ENCODE peak calls at places on chromosomes 13 and 19, in ten cellular contexts. Y is CD4-positive, CD25-positive, alpha-beta regulatory T cell; I is natural killer cell; V is AG08396; M is anterior cingulate cortex; S is upper lobe of left lung; J is iris pigment epithelial cell; Q is NCI-H2081; A is SW480; B is lower lobe of right lung. W is an unnamed sample.
A peak's percentile ranks its signal among the peaks of the same experiment; 100 is the strongest.

GRCh38 chr19:49097453-49098288 is 12.4 kb downstream of the SNRNP70 start:
- DNase-seq in Y (peak; percentile 77), I (peak; percentile 67), V (peak; percentile 87), M (peak; percentile 29), S (peak; percentile 63), J (peak; percentile 75), Q (peak; percentile 75), A (peak; percentile 79), B (peak; percentile 68), W (peak; percentile 70)

GRCh38 chr13:101708115-101708514 is 255.6 kb downstream of the ITGBL1 start:
- DNase-seq in Y (no peak), I (no peak), V (no peak), M (no peak), S (no peak), J (no peak), Q (no peak), A (no peak), B (no peak), W (no peak)

GRCh38 chr19:42201489-42202289 is 15.8 kb downstream of the DEDD2 start:
- DNase-seq in Y (peak; percentile 29), I (peak; percentile 61), V (no peak), M (peak; percentile 22), S (peak; percentile 81), J (no peak), Q (no peak), A (no peak), B (peak; percentile 79), W (peak; percentile 80)

GRCh38 chr19:48878219-48879024 is 6.2 kb downstream of the PPP1R15A start:
- DNase-seq in Y (no peak), I (peak; percentile 40), V (no peak), M (no peak), S (peak; percentile 64), J (peak; percentile 64), Q (no peak), A (no peak), B (peak; percentile 66), W (no peak)

GRCh38 chr13:32955881-32956594 is 60.2 kb upstream of the KL start:
- DNase-seq in Y (no peak), I (no peak), V (no peak), M (no peak), S (no peak), J (no peak), Q (no peak), A (no peak), B (no peak), W (no peak)

GRCh38 chr13:114019367-114019766 is 45.5 kb upstream of the C13orf46 start:
- DNase-seq in Y (no peak), I (no peak), V (peak; percentile 73), M (no peak), S (no peak), J (no peak), Q (no peak), A (no peak), B (no peak), W (no peak)

GRCh38 chr13:98657506-98658085 is 80.7 kb upstream of the STK24 start:
- DNase-seq in Y (no peak), I (no peak), V (no peak), M (no peak), S (no peak), J (no peak), Q (no peak), A (no peak), B (no peak), W (no peak)

GRCh38 chr19:44280916-44281315 is 21.2 kb downstream of the ZNF233 start:
- DNase-seq in Y (no peak), I (no peak), V (no peak), M (no peak), S (no peak), J (no peak), Q (no peak), A (no peak), B (no peak), W (no peak)

GRCh38 chr19:14059652-14060155 is 2.2 kb downstream of the PALM3 start:
- DNase-seq in Y (no peak), I (no peak), V (no peak), M (no peak), S (no peak), J (no peak), Q (no peak), A (no peak), B (no peak), W (no peak)

GRCh38 chr13:93227280-93227905 is 786 bp downstream of the GPC6 start:
- DNase-seq in Y (no peak), I (no peak), V (peak; percentile 42), M (no peak), S (no peak), J (peak; percentile 50), Q (peak; percentile 69), A (no peak), B (peak; percentile 35), W (no peak)

GRCh38 chr19:48364564-48365363 is 597 bp downstream of the SYNGR4 start:
- DNase-seq in Y (no peak), I (no peak), V (no peak), M (no peak), S (no peak), J (no peak), Q (no peak), A (no peak), B (no peak), W (no peak)

GRCh38 chr19:8069116-8069973 is 16.8 kb downstream of the CCL25 start:
- DNase-seq in Y (no peak), I (no peak), V (no peak), M (no peak), S (no peak), J (no peak), Q (no peak), A (no peak), B (no peak), W (no peak)

GRCh38 chr13:20191311-20191901 is 1.3 kb downstream of the GJB2 start:
- DNase-seq in Y (no peak), I (no peak), V (no peak), M (no peak), S (no peak), J (no peak), Q (no peak), A (no peak), B (no peak), W (no peak)

GRCh38 chr13:101738336-101738735 is 285.9 kb downstream of the ITGBL1 start:
- DNase-seq in Y (no peak), I (no peak), V (no peak), M (no peak), S (no peak), J (no peak), Q (no peak), A (no peak), B (no peak), W (no peak)

GRCh38 chr13:96958286-96958891 is 35.9 kb downstream of the OXGR1 start:
- DNase-seq in Y (no peak), I (no peak), V (peak; percentile 20), M (no peak), S (no peak), J (peak; percentile 46), Q (peak; percentile 8), A (peak; percentile 53), B (no peak), W (no peak)

GRCh38 chr13:60329221-60329983 is 67.6 kb upstream of the TDRD3 start:
- DNase-seq in Y (no peak), I (no peak), V (peak; percentile 13), M (no peak), S (peak; percentile 53), J (peak; percentile 57), Q (peak; percentile 33), A (peak; percentile 37), B (peak; percentile 48), W (no peak)

GRCh38 chr13:81116461-81117282 is 775.7 kb upstream of the SPRY2 start:
- DNase-seq in Y (no peak), I (no peak), V (no peak), M (no peak), S (no peak), J (peak; percentile 1), Q (no peak), A (no peak), B (no peak), W (no peak)

GRCh38 chr19:10552596-10553053 is 8.9 kb downstream of the ATG4D start:
- DNase-seq in Y (no peak), I (peak; percentile 27), V (peak; percentile 69), M (no peak), S (no peak), J (peak; percentile 41), Q (no peak), A (no peak), B (no peak), W (no peak)

GRCh38 chr19:45575216-45575615 is 9.4 kb downstream of the OPA3 start:
- DNase-seq in Y (no peak), I (no peak), V (no peak), M (no peak), S (no peak), J (no peak), Q (no peak), A (no peak), B (no peak), W (no peak)

GRCh38 chr19:32336259-32337111 is 8.9 kb upstream of the ZNF507 start:
- DNase-seq in Y (no peak), I (no peak), V (peak; percentile 40), M (no peak), S (no peak), J (peak; percentile 76), Q (no peak), A (peak; percentile 37), B (no peak), W (no peak)

GRCh38 chr13:23322353-23323336 is 110.9 kb downstream of the SACS start:
- DNase-seq in Y (no peak), I (no peak), V (no peak), M (no peak), S (no peak), J (peak; percentile 21), Q (no peak), A (no peak), B (no peak), W (no peak)

GRCh38 chr19:5070922-5071321 is 102.0 kb downstream of the KDM4B start:
- DNase-seq in Y (no peak), I (no peak), V (no peak), M (no peak), S (no peak), J (no peak), Q (no peak), A (no peak), B (no peak), W (no peak)

GRCh38 chr19:50718255-50719118 is 1.1 kb downstream of the SHANK1 start:
- DNase-seq in Y (no peak), I (no peak), V (peak; percentile 79), M (no peak), S (no peak), J (no peak), Q (no peak), A (no peak), B (no peak), W (no peak)

GRCh38 chr13:97339019-97339988 is 94.7 kb upstream of the RAP2A start:
- DNase-seq in Y (peak; percentile 8), I (no peak), V (peak; percentile 84), M (no peak), S (peak; percentile 36), J (peak; percentile 65), Q (no peak), A (no peak), B (no peak), W (no peak)

GRCh38 chr13:49607761-49608160 is 20.5 kb upstream of the ARL11 start:
- DNase-seq in Y (no peak), I (no peak), V (no peak), M (no peak), S (no peak), J (no peak), Q (no peak), A (no peak), B (no peak), W (no peak)

GRCh38 chr19:2982556-2982955 is 5.2 kb downstream of the TLE6 start:
- DNase-seq in Y (no peak), I (no peak), V (peak; percentile 3), M (no peak), S (no peak), J (no peak), Q (no peak), A (no peak), B (no peak), W (no peak)

GRCh38 chr13:50711449-50711848 is 132.0 kb downstream of the DLEU7 start:
- DNase-seq in Y (no peak), I (no peak), V (no peak), M (no peak), S (no peak), J (no peak), Q (no peak), A (no peak), B (no peak), W (no peak)

GRCh38 chr13:25171517-25172302 is at the start of gene AMER2:
- DNase-seq in Y (no peak), I (no peak), V (peak; percentile 38), M (peak; percentile 69), S (no peak), J (peak; percentile 7), Q (peak; percentile 66), A (no peak), B (no peak), W (peak; percentile 38)

W was measured in GM12892.